ENCODE peak calls at places on chromosomes 2 and 18, in seven cellular contexts. One of them, this sample, is unnamed.

GRCh38 chr2:150911766-150912280 is 349.8 kb downstream of the RBM43 start:
- DNase-seq in activated naive CD4-positive, alpha-beta T cell: no peak
- DNase-seq in left cardiac atrium: peak
- DNase-seq in T-helper 2 cell: no peak
- DNase-seq in posterior vena cava: peak
- DNase-seq in T-helper 1 cell: no peak
- DNase-seq in cardiac muscle cell: peak
- DNase-seq in this sample: peak

GRCh38 chr2:134120160-134120717 is 133.6 kb upstream of the MGAT5 start:
- DNase-seq in T-helper 1 cell: no peak
- DNase-seq in left cardiac atrium: peak
- DNase-seq in activated naive CD4-positive, alpha-beta T cell: no peak
- DNase-seq in cardiac muscle cell: no peak
- DNase-seq in posterior vena cava: peak
- DNase-seq in T-helper 2 cell: no peak
- DNase-seq in this sample: no peak

GRCh38 chr18:64100136-64100922 is 48.6 kb downstream of the LINC00305 start:
- DNase-seq in cardiac muscle cell: no peak
- DNase-seq in posterior vena cava: no peak
- DNase-seq in left cardiac atrium: no peak
- DNase-seq in T-helper 1 cell: no peak
- DNase-seq in T-helper 2 cell: no peak
- DNase-seq in activated naive CD4-positive, alpha-beta T cell: no peak
- DNase-seq in this sample: no peak

GRCh38 chr2:148674063-148675020 is 29.8 kb downstream of the EPC2 start:
- DNase-seq in T-helper 1 cell: no peak
- DNase-seq in cardiac muscle cell: no peak
- DNase-seq in activated naive CD4-positive, alpha-beta T cell: no peak
- DNase-seq in left cardiac atrium: no peak
- DNase-seq in posterior vena cava: no peak
- DNase-seq in T-helper 2 cell: peak
- DNase-seq in this sample: no peak

GRCh38 chr2:226153553-226153952 is 646.1 kb downstream of the IRS1 start:
- DNase-seq in activated naive CD4-positive, alpha-beta T cell: no peak
- DNase-seq in T-helper 1 cell: no peak
- DNase-seq in cardiac muscle cell: no peak
- DNase-seq in T-helper 2 cell: no peak
- DNase-seq in left cardiac atrium: no peak
- DNase-seq in posterior vena cava: no peak
- DNase-seq in this sample: no peak

GRCh38 chr2:68491582-68491981 is 24.2 kb downstream of the APLF start:
- DNase-seq in T-helper 2 cell: no peak
- DNase-seq in T-helper 1 cell: no peak
- DNase-seq in left cardiac atrium: no peak
- DNase-seq in posterior vena cava: no peak
- DNase-seq in cardiac muscle cell: no peak
- DNase-seq in activated naive CD4-positive, alpha-beta T cell: no peak
- DNase-seq in this sample: no peak

GRCh38 chr2:32564417-32565035 is 63.3 kb upstream of the TTC27 start:
- DNase-seq in posterior vena cava: no peak
- DNase-seq in T-helper 1 cell: no peak
- DNase-seq in T-helper 2 cell: no peak
- DNase-seq in left cardiac atrium: no peak
- DNase-seq in cardiac muscle cell: no peak
- DNase-seq in activated naive CD4-positive, alpha-beta T cell: no peak
- DNase-seq in this sample: no peak

GRCh38 chr2:31688282-31688681 is 107.5 kb upstream of the SRD5A2 start:
- DNase-seq in left cardiac atrium: no peak
- DNase-seq in T-helper 2 cell: no peak
- DNase-seq in cardiac muscle cell: peak
- DNase-seq in posterior vena cava: no peak
- DNase-seq in T-helper 1 cell: no peak
- DNase-seq in activated naive CD4-positive, alpha-beta T cell: no peak
- DNase-seq in this sample: no peak

GRCh38 chr2:16125614-16126125 is 185.3 kb downstream of the MYCN start:
- DNase-seq in cardiac muscle cell: no peak
- DNase-seq in activated naive CD4-positive, alpha-beta T cell: no peak
- DNase-seq in left cardiac atrium: no peak
- DNase-seq in T-helper 2 cell: no peak
- DNase-seq in posterior vena cava: no peak
- DNase-seq in T-helper 1 cell: no peak
- DNase-seq in this sample: no peak

GRCh38 chr2:30298302-30298701 is 67.0 kb downstream of the LBH start:
- DNase-seq in left cardiac atrium: no peak
- DNase-seq in T-helper 2 cell: no peak
- DNase-seq in T-helper 1 cell: no peak
- DNase-seq in activated naive CD4-positive, alpha-beta T cell: no peak
- DNase-seq in posterior vena cava: no peak
- DNase-seq in cardiac muscle cell: no peak
- DNase-seq in this sample: no peak

GRCh38 chr2:153818242-153818641 is 53.5 kb upstream of the GALNT13 start:
- DNase-seq in T-helper 1 cell: no peak
- DNase-seq in cardiac muscle cell: no peak
- DNase-seq in left cardiac atrium: no peak
- DNase-seq in activated naive CD4-positive, alpha-beta T cell: no peak
- DNase-seq in posterior vena cava: no peak
- DNase-seq in T-helper 2 cell: no peak
- DNase-seq in this sample: no peak

GRCh38 chr2:79935771-79936657 is 368.5 kb downstream of the LRRTM1 start:
- DNase-seq in activated naive CD4-positive, alpha-beta T cell: no peak
- DNase-seq in T-helper 1 cell: no peak
- DNase-seq in T-helper 2 cell: no peak
- DNase-seq in posterior vena cava: no peak
- DNase-seq in left cardiac atrium: peak
- DNase-seq in cardiac muscle cell: peak
- DNase-seq in this sample: no peak

GRCh38 chr2:47065771-47066380 is 89.2 kb downstream of the STPG4 start:
- DNase-seq in cardiac muscle cell: peak
- DNase-seq in posterior vena cava: no peak
- DNase-seq in T-helper 1 cell: no peak
- DNase-seq in activated naive CD4-positive, alpha-beta T cell: no peak
- DNase-seq in T-helper 2 cell: no peak
- DNase-seq in left cardiac atrium: no peak
- DNase-seq in this sample: no peak

GRCh38 chr2:81545626-81546025 is 1241.1 kb upstream of the LRRTM1 start:
- DNase-seq in cardiac muscle cell: no peak
- DNase-seq in activated naive CD4-positive, alpha-beta T cell: no peak
- DNase-seq in T-helper 2 cell: no peak
- DNase-seq in left cardiac atrium: no peak
- DNase-seq in posterior vena cava: no peak
- DNase-seq in T-helper 1 cell: no peak
- DNase-seq in this sample: no peak

GRCh38 chr2:157760949-157761348 is 115.2 kb downstream of the ACVR1 start:
- DNase-seq in posterior vena cava: no peak
- DNase-seq in left cardiac atrium: no peak
- DNase-seq in cardiac muscle cell: no peak
- DNase-seq in T-helper 2 cell: no peak
- DNase-seq in T-helper 1 cell: no peak
- DNase-seq in activated naive CD4-positive, alpha-beta T cell: no peak
- DNase-seq in this sample: no peak

GRCh38 chr18:12657048-12657848 is 659 bp downstream of the SPIRE1 start:
- DNase-seq in left cardiac atrium: peak
- DNase-seq in posterior vena cava: no peak
- DNase-seq in activated naive CD4-positive, alpha-beta T cell: no peak
- DNase-seq in cardiac muscle cell: peak
- DNase-seq in T-helper 2 cell: no peak
- DNase-seq in T-helper 1 cell: no peak
- DNase-seq in this sample: no peak

GRCh38 chr2:132477962-132478361 is 61.4 kb downstream of the GPR39 start:
- DNase-seq in T-helper 2 cell: no peak
- DNase-seq in left cardiac atrium: no peak
- DNase-seq in activated naive CD4-positive, alpha-beta T cell: no peak
- DNase-seq in cardiac muscle cell: no peak
- DNase-seq in posterior vena cava: no peak
- DNase-seq in T-helper 1 cell: no peak
- DNase-seq in this sample: no peak

GRCh38 chr18:59783138-59783537 is 85.9 kb upstream of the CCBE1 start:
- DNase-seq in T-helper 1 cell: no peak
- DNase-seq in T-helper 2 cell: no peak
- DNase-seq in posterior vena cava: no peak
- DNase-seq in left cardiac atrium: no peak
- DNase-seq in cardiac muscle cell: peak
- DNase-seq in activated naive CD4-positive, alpha-beta T cell: no peak
- DNase-seq in this sample: no peak

GRCh38 chr2:30971291-30972025 is 164.2 kb upstream of the CAPN13 start:
- DNase-seq in activated naive CD4-positive, alpha-beta T cell: no peak
- DNase-seq in T-helper 1 cell: no peak
- DNase-seq in cardiac muscle cell: no peak
- DNase-seq in posterior vena cava: no peak
- DNase-seq in left cardiac atrium: no peak
- DNase-seq in T-helper 2 cell: no peak
- DNase-seq in this sample: no peak

GRCh38 chr2:231395188-231396057 is at the start of gene B3GNT7:
- DNase-seq in left cardiac atrium: no peak
- DNase-seq in T-helper 2 cell: no peak
- DNase-seq in T-helper 1 cell: no peak
- DNase-seq in cardiac muscle cell: no peak
- DNase-seq in activated naive CD4-positive, alpha-beta T cell: no peak
- DNase-seq in posterior vena cava: no peak
- DNase-seq in this sample: no peak

GRCh38 chr2:209523778-209524362 is 100.0 kb downstream of the MAP2 start:
- DNase-seq in activated naive CD4-positive, alpha-beta T cell: no peak
- DNase-seq in T-helper 1 cell: no peak
- DNase-seq in T-helper 2 cell: no peak
- DNase-seq in left cardiac atrium: no peak
- DNase-seq in posterior vena cava: no peak
- DNase-seq in cardiac muscle cell: no peak
- DNase-seq in this sample: no peak

GRCh38 chr2:22487541-22487940 is 897.4 kb upstream of the KLHL29 start:
- DNase-seq in T-helper 1 cell: no peak
- DNase-seq in activated naive CD4-positive, alpha-beta T cell: no peak
- DNase-seq in left cardiac atrium: no peak
- DNase-seq in posterior vena cava: no peak
- DNase-seq in cardiac muscle cell: no peak
- DNase-seq in T-helper 2 cell: no peak
- DNase-seq in this sample: no peak

GRCh38 chr2:197538412-197538811 is 22.5 kb downstream of the MOB4 start:
- DNase-seq in activated naive CD4-positive, alpha-beta T cell: no peak
- DNase-seq in T-helper 2 cell: no peak
- DNase-seq in posterior vena cava: no peak
- DNase-seq in T-helper 1 cell: no peak
- DNase-seq in left cardiac atrium: no peak
- DNase-seq in cardiac muscle cell: peak
- DNase-seq in this sample: no peak

GRCh38 chr2:182372661-182373060 is 54.2 kb downstream of the PDE1A start:
- DNase-seq in T-helper 1 cell: no peak
- DNase-seq in left cardiac atrium: peak
- DNase-seq in posterior vena cava: no peak
- DNase-seq in activated naive CD4-positive, alpha-beta T cell: no peak
- DNase-seq in cardiac muscle cell: peak
- DNase-seq in T-helper 2 cell: no peak
- DNase-seq in this sample: no peak

GRCh38 chr2:16314691-16315457 is 350.8 kb downstream of the CYRIA start:
- DNase-seq in posterior vena cava: no peak
- DNase-seq in activated naive CD4-positive, alpha-beta T cell: no peak
- DNase-seq in T-helper 2 cell: no peak
- DNase-seq in left cardiac atrium: no peak
- DNase-seq in cardiac muscle cell: no peak
- DNase-seq in T-helper 1 cell: no peak
- DNase-seq in this sample: no peak

GRCh38 chr2:153487482-153487881 is 8.9 kb upstream of the RPRM start:
- DNase-seq in activated naive CD4-positive, alpha-beta T cell: no peak
- DNase-seq in T-helper 1 cell: no peak
- DNase-seq in T-helper 2 cell: no peak
- DNase-seq in posterior vena cava: no peak
- DNase-seq in left cardiac atrium: no peak
- DNase-seq in cardiac muscle cell: no peak
- DNase-seq in this sample: no peak

GRCh38 chr2:648476-649424 is 28.5 kb downstream of the TMEM18 start:
- DNase-seq in T-helper 1 cell: no peak
- DNase-seq in cardiac muscle cell: no peak
- DNase-seq in left cardiac atrium: no peak
- DNase-seq in activated naive CD4-positive, alpha-beta T cell: no peak
- DNase-seq in posterior vena cava: no peak
- DNase-seq in T-helper 2 cell: no peak
- DNase-seq in this sample: no peak

GRCh38 chr2:189210250-189211075 is 30.9 kb upstream of the COL5A2 start:
- DNase-seq in cardiac muscle cell: peak
- DNase-seq in T-helper 1 cell: no peak
- DNase-seq in activated naive CD4-positive, alpha-beta T cell: no peak
- DNase-seq in T-helper 2 cell: no peak
- DNase-seq in left cardiac atrium: peak
- DNase-seq in posterior vena cava: no peak
- DNase-seq in this sample: no peak

GRCh38 chr2:39733070-39733674 is 45.9 kb downstream of the THUMPD2 start:
- DNase-seq in cardiac muscle cell: no peak
- DNase-seq in left cardiac atrium: no peak
- DNase-seq in T-helper 1 cell: no peak
- DNase-seq in T-helper 2 cell: no peak
- DNase-seq in posterior vena cava: no peak
- DNase-seq in activated naive CD4-positive, alpha-beta T cell: no peak
- DNase-seq in this sample: no peak

GRCh38 chr2:226953206-226953605 is 117.4 kb downstream of the RHBDD1 start:
- DNase-seq in activated naive CD4-positive, alpha-beta T cell: no peak
- DNase-seq in T-helper 1 cell: no peak
- DNase-seq in posterior vena cava: peak
- DNase-seq in left cardiac atrium: no peak
- DNase-seq in cardiac muscle cell: no peak
- DNase-seq in T-helper 2 cell: no peak
- DNase-seq in this sample: no peak

GRCh38 chr2:123085479-123085878 is 939.6 kb upstream of the CNTNAP5 start:
- DNase-seq in cardiac muscle cell: no peak
- DNase-seq in left cardiac atrium: no peak
- DNase-seq in activated naive CD4-positive, alpha-beta T cell: no peak
- DNase-seq in T-helper 2 cell: no peak
- DNase-seq in posterior vena cava: no peak
- DNase-seq in T-helper 1 cell: no peak
- DNase-seq in this sample: no peak

GRCh38 chr18:10481831-10482230 is 27.4 kb downstream of the APCDD1 start:
- DNase-seq in activated naive CD4-positive, alpha-beta T cell: no peak
- DNase-seq in T-helper 2 cell: no peak
- DNase-seq in cardiac muscle cell: no peak
- DNase-seq in left cardiac atrium: no peak
- DNase-seq in T-helper 1 cell: no peak
- DNase-seq in posterior vena cava: no peak
- DNase-seq in this sample: no peak

This sample was measured in omental fat pad.